ENCODE peak calls at places on chromosomes 1 and 21, in seven cellular contexts. K is NCI-H146; P is GF-D8; N is activated CD4-positive, alpha-beta T cell treated with anti-CD3 and anti-CD28 coated beads, Interleukin-2, amount 50 U/mL, for 24 hours; Q is choroid plexus epithelial cell; D is suprapubic skin; U is HL-60. L is an unnamed sample.

GRCh38 chr1:85459274-85459673 is 5.7 kb downstream of the DDAH1 start:
- DNase-seq in N (no peak), P (no peak), K (no peak), D (no peak), Q (no peak), U (no peak), L (no peak)

GRCh38 chr21:32389337-32390015 is 3.3 kb downstream of the URB1 start:
- DNase-seq in K (no peak), D (no peak), N (no peak), Q (peak; percentile 69), P (no peak), U (no peak), L (peak; percentile 78)

GRCh38 chr1:186189156-186189555 is 185.9 kb downstream of the TPR start:
- DNase-seq in K (no peak), Q (no peak), U (no peak), P (no peak), N (no peak), D (no peak), L (no peak)

GRCh38 chr1:7427066-7427465 is 344.0 kb upstream of the VAMP3 start:
- DNase-seq in D (no peak), U (no peak), P (no peak), N (no peak), Q (no peak), K (no peak), L (peak; percentile 16)

GRCh38 chr1:80656011-80656627 is 1144.6 kb upstream of the ADGRL2 start:
- DNase-seq in Q (peak; percentile 10), D (no peak), U (no peak), P (no peak), N (no peak), K (no peak), L (no peak)

GRCh38 chr1:116852910-116853309 is 56.8 kb upstream of the PTGFRN start:
- DNase-seq in D (no peak), P (no peak), K (peak; percentile 47), U (no peak), Q (peak; percentile 45), N (no peak), L (peak; percentile 76)

GRCh38 chr1:11691302-11691914 is at the start of gene DRAXIN:
- DNase-seq in D (no peak), P (no peak), N (no peak), Q (no peak), K (peak; percentile 74), U (no peak), L (no peak)

GRCh38 chr1:165117482-165117881 is 239.0 kb downstream of the LMX1A start:
- DNase-seq in K (no peak), N (no peak), D (no peak), U (no peak), Q (no peak), P (no peak), L (no peak)

GRCh38 chr21:41480086-41480690 is 27.8 kb downstream of the TMPRSS2 start:
- DNase-seq in K (no peak), N (no peak), D (no peak), Q (no peak), P (no peak), U (no peak), L (no peak)

GRCh38 chr1:240732390-240732789 is 120.4 kb upstream of the GREM2 start:
- DNase-seq in U (no peak), K (peak; percentile 75), D (no peak), P (no peak), Q (peak; percentile 83), N (no peak), L (peak; percentile 56)